ENCODE peak calls at places on chromosomes 6 and 20, in five cellular contexts. One of them, this sample, is unnamed.

GRCh38 chr20:57977588-57977987 is 250.9 kb downstream of the ANKRD60 start:
- DNase-seq in stimulated activated CD4-positive, alpha-beta T cell treated with anti-CD3 and anti-CD28 coated beads, Interleukin-4, amount 100 ng/mL, for 48 hours: no peak
- DNase-seq in sciatic nerve: peak; percentile 77
- DNase-seq in EL: no peak
- DNase-seq in effector CD4-positive, alpha-beta T cell: no peak
- DNase-seq in this sample: no peak

GRCh38 chr6:45255434-45255833 is 72.7 kb upstream of the RUNX2 start:
- DNase-seq in sciatic nerve: no peak
- DNase-seq in stimulated activated CD4-positive, alpha-beta T cell treated with anti-CD3 and anti-CD28 coated beads, Interleukin-4, amount 100 ng/mL, for 48 hours: no peak
- DNase-seq in effector CD4-positive, alpha-beta T cell: no peak
- DNase-seq in EL: no peak
- DNase-seq in this sample: no peak

GRCh38 chr6:81777586-81778268 is 25.2 kb upstream of the TENT5A start:
- DNase-seq in stimulated activated CD4-positive, alpha-beta T cell treated with anti-CD3 and anti-CD28 coated beads, Interleukin-4, amount 100 ng/mL, for 48 hours: no peak
- DNase-seq in EL: no peak
- DNase-seq in sciatic nerve: no peak
- DNase-seq in effector CD4-positive, alpha-beta T cell: no peak
- DNase-seq in this sample: no peak

GRCh38 chr6:33789550-33789895 is 593 bp upstream of the LEMD2 start:
- DNase-seq in EL: no peak
- DNase-seq in effector CD4-positive, alpha-beta T cell: no peak
- DNase-seq in sciatic nerve: no peak
- DNase-seq in stimulated activated CD4-positive, alpha-beta T cell treated with anti-CD3 and anti-CD28 coated beads, Interleukin-4, amount 100 ng/mL, for 48 hours: no peak
- DNase-seq in this sample: no peak

GRCh38 chr20:61192254-61192950 is 59.7 kb upstream of the CDH4 start:
- DNase-seq in EL: no peak
- DNase-seq in stimulated activated CD4-positive, alpha-beta T cell treated with anti-CD3 and anti-CD28 coated beads, Interleukin-4, amount 100 ng/mL, for 48 hours: no peak
- DNase-seq in effector CD4-positive, alpha-beta T cell: no peak
- DNase-seq in sciatic nerve: no peak
- DNase-seq in this sample: no peak

GRCh38 chr6:170256641-170257040 is 34.2 kb downstream of the DLL1 start:
- DNase-seq in stimulated activated CD4-positive, alpha-beta T cell treated with anti-CD3 and anti-CD28 coated beads, Interleukin-4, amount 100 ng/mL, for 48 hours: no peak
- DNase-seq in sciatic nerve: peak; percentile 37
- DNase-seq in EL: no peak
- DNase-seq in effector CD4-positive, alpha-beta T cell: no peak
- DNase-seq in this sample: no peak

GRCh38 chr6:131999545-132000146 is 48.5 kb upstream of the CCN2 start:
- DNase-seq in effector CD4-positive, alpha-beta T cell: no peak
- DNase-seq in stimulated activated CD4-positive, alpha-beta T cell treated with anti-CD3 and anti-CD28 coated beads, Interleukin-4, amount 100 ng/mL, for 48 hours: no peak
- DNase-seq in sciatic nerve: no peak
- DNase-seq in EL: no peak
- DNase-seq in this sample: no peak

GRCh38 chr20:12237772-12238171 is 320.1 kb downstream of the BTBD3 start:
- DNase-seq in stimulated activated CD4-positive, alpha-beta T cell treated with anti-CD3 and anti-CD28 coated beads, Interleukin-4, amount 100 ng/mL, for 48 hours: no peak
- DNase-seq in EL: no peak
- DNase-seq in sciatic nerve: no peak
- DNase-seq in effector CD4-positive, alpha-beta T cell: no peak
- DNase-seq in this sample: no peak

GRCh38 chr6:20712011-20712410 is 177.8 kb downstream of the CDKAL1 start:
- DNase-seq in stimulated activated CD4-positive, alpha-beta T cell treated with anti-CD3 and anti-CD28 coated beads, Interleukin-4, amount 100 ng/mL, for 48 hours: no peak
- DNase-seq in sciatic nerve: no peak
- DNase-seq in effector CD4-positive, alpha-beta T cell: no peak
- DNase-seq in EL: no peak
- DNase-seq in this sample: no peak

GRCh38 chr6:107154131-107154906 is 39.0 kb upstream of the BEND3 start:
- DNase-seq in effector CD4-positive, alpha-beta T cell: no peak
- DNase-seq in EL: no peak
- DNase-seq in stimulated activated CD4-positive, alpha-beta T cell treated with anti-CD3 and anti-CD28 coated beads, Interleukin-4, amount 100 ng/mL, for 48 hours: no peak
- DNase-seq in sciatic nerve: no peak
- DNase-seq in this sample: no peak

GRCh38 chr20:46578745-46579144 is 28.3 kb upstream of the OCSTAMP start:
- DNase-seq in sciatic nerve: no peak
- DNase-seq in stimulated activated CD4-positive, alpha-beta T cell treated with anti-CD3 and anti-CD28 coated beads, Interleukin-4, amount 100 ng/mL, for 48 hours: no peak
- DNase-seq in EL: no peak
- DNase-seq in effector CD4-positive, alpha-beta T cell: no peak
- DNase-seq in this sample: no peak

GRCh38 chr6:161233986-161234620 is 39.8 kb downstream of the AGPAT4 start:
- DNase-seq in EL: peak; percentile 94
- DNase-seq in stimulated activated CD4-positive, alpha-beta T cell treated with anti-CD3 and anti-CD28 coated beads, Interleukin-4, amount 100 ng/mL, for 48 hours: no peak
- DNase-seq in effector CD4-positive, alpha-beta T cell: no peak
- DNase-seq in sciatic nerve: peak; percentile 85
- DNase-seq in this sample: no peak

GRCh38 chr20:32537657-32538525 is 47.2 kb downstream of the NOL4L start:
- DNase-seq in sciatic nerve: no peak
- DNase-seq in effector CD4-positive, alpha-beta T cell: no peak
- DNase-seq in EL: no peak
- DNase-seq in stimulated activated CD4-positive, alpha-beta T cell treated with anti-CD3 and anti-CD28 coated beads, Interleukin-4, amount 100 ng/mL, for 48 hours: no peak
- DNase-seq in this sample: peak; percentile 65

GRCh38 chr6:145731432-145731831 is 3.9 kb downstream of the EPM2A start:
- DNase-seq in sciatic nerve: no peak
- DNase-seq in stimulated activated CD4-positive, alpha-beta T cell treated with anti-CD3 and anti-CD28 coated beads, Interleukin-4, amount 100 ng/mL, for 48 hours: no peak
- DNase-seq in EL: peak; percentile 30
- DNase-seq in effector CD4-positive, alpha-beta T cell: no peak
- DNase-seq in this sample: no peak

GRCh38 chr6:3013486-3013885 is 13.8 kb downstream of the NQO2 start:
- DNase-seq in stimulated activated CD4-positive, alpha-beta T cell treated with anti-CD3 and anti-CD28 coated beads, Interleukin-4, amount 100 ng/mL, for 48 hours: no peak
- DNase-seq in EL: peak; percentile 87
- DNase-seq in effector CD4-positive, alpha-beta T cell: no peak
- DNase-seq in sciatic nerve: peak; percentile 59
- DNase-seq in this sample: no peak

GRCh38 chr6:5128351-5128750 is 43.2 kb downstream of the PPP1R3G start:
- DNase-seq in effector CD4-positive, alpha-beta T cell: no peak
- DNase-seq in sciatic nerve: no peak
- DNase-seq in EL: no peak
- DNase-seq in stimulated activated CD4-positive, alpha-beta T cell treated with anti-CD3 and anti-CD28 coated beads, Interleukin-4, amount 100 ng/mL, for 48 hours: no peak
- DNase-seq in this sample: no peak

This sample was measured in CMK.